ENCODE peak calls at places on chromosome 20, in six cellular contexts. One of them, this sample, is unnamed.

GRCh38 chr20:19918965-19919329 is 98.2 kb upstream of the NAA20 start:
- DNase-seq in H1: no peak
- DNase-seq in IMR-90: no peak
- DNase-seq in HCT116: no peak
- DNase-seq in A549: no peak
- DNase-seq in HepG2: peak; percentile 76
- DNase-seq in this sample: no peak

GRCh38 chr20:52441708-52442107 is 250.1 kb upstream of the ZFP64 start:
- DNase-seq in IMR-90: no peak
- DNase-seq in HCT116: no peak
- DNase-seq in H1: no peak
- DNase-seq in A549: no peak
- DNase-seq in HepG2: no peak
- DNase-seq in this sample: no peak

GRCh38 chr20:12597491-12597890 is 411.3 kb upstream of the SPTLC3 start:
- DNase-seq in H1: no peak
- DNase-seq in HCT116: no peak
- DNase-seq in A549: no peak
- DNase-seq in IMR-90: no peak
- DNase-seq in HepG2: no peak
- DNase-seq in this sample: no peak

GRCh38 chr20:57902478-57902877 is 192.7 kb upstream of the PMEPA1 start:
- DNase-seq in HepG2: no peak
- DNase-seq in HCT116: no peak
- DNase-seq in H1: no peak
- DNase-seq in A549: no peak
- DNase-seq in IMR-90: peak; percentile 16
- DNase-seq in this sample: no peak

GRCh38 chr20:49814057-49814675 is 1.5 kb downstream of the SLC9A8 start:
- DNase-seq in H1: no peak
- DNase-seq in IMR-90: no peak
- DNase-seq in A549: no peak
- DNase-seq in HCT116: no peak
- DNase-seq in HepG2: no peak
- DNase-seq in this sample: no peak

GRCh38 chr20:709421-709820 is 33.8 kb upstream of the SCRT2 start:
- DNase-seq in A549: no peak
- DNase-seq in H1: no peak
- DNase-seq in HepG2: no peak
- DNase-seq in IMR-90: no peak
- DNase-seq in HCT116: no peak
- DNase-seq in this sample: peak; percentile 71

GRCh38 chr20:15867899-15868298 is 705.3 kb downstream of the KIF16B start:
- DNase-seq in A549: no peak
- DNase-seq in IMR-90: no peak
- DNase-seq in H1: no peak
- DNase-seq in HepG2: peak; percentile 5
- DNase-seq in HCT116: no peak
- DNase-seq in this sample: no peak

GRCh38 chr20:17765584-17765983 is 65.8 kb downstream of the BANF2 start:
- DNase-seq in HepG2: no peak
- DNase-seq in IMR-90: no peak
- DNase-seq in H1: no peak
- DNase-seq in A549: no peak
- DNase-seq in HCT116: no peak
- DNase-seq in this sample: no peak

GRCh38 chr20:5353624-5354496 is 37.1 kb upstream of the PROKR2 start:
- DNase-seq in H1: no peak
- DNase-seq in IMR-90: peak; percentile 44
- DNase-seq in A549: peak; percentile 43
- DNase-seq in HepG2: no peak
- DNase-seq in HCT116: peak; percentile 40
- DNase-seq in this sample: no peak

GRCh38 chr20:6074145-6074561 is 20.3 kb upstream of the LRRN4 start:
- DNase-seq in IMR-90: no peak
- DNase-seq in HepG2: peak; percentile 88
- DNase-seq in H1: no peak
- DNase-seq in HCT116: no peak
- DNase-seq in A549: peak; percentile 52
- DNase-seq in this sample: peak; percentile 54

GRCh38 chr20:2596673-2597279 is 55.7 kb upstream of the NOP56 start:
- DNase-seq in HepG2: no peak
- DNase-seq in A549: no peak
- DNase-seq in IMR-90: peak; percentile 5
- DNase-seq in HCT116: no peak
- DNase-seq in H1: no peak
- DNase-seq in this sample: no peak

GRCh38 chr20:22836877-22837276 is 198.2 kb upstream of the SSTR4 start:
- DNase-seq in H1: no peak
- DNase-seq in A549: no peak
- DNase-seq in HCT116: no peak
- DNase-seq in IMR-90: no peak
- DNase-seq in HepG2: no peak
- DNase-seq in this sample: no peak

GRCh38 chr20:5658897-5659296 is 91.3 kb upstream of the SHLD1 start:
- DNase-seq in HepG2: peak; percentile 71
- DNase-seq in IMR-90: peak; percentile 91
- DNase-seq in HCT116: no peak
- DNase-seq in A549: peak; percentile 68
- DNase-seq in H1: no peak
- DNase-seq in this sample: no peak

GRCh38 chr20:39862613-39863012 is 826.4 kb downstream of the MAFB start:
- DNase-seq in A549: no peak
- DNase-seq in HepG2: no peak
- DNase-seq in H1: no peak
- DNase-seq in IMR-90: no peak
- DNase-seq in HCT116: no peak
- DNase-seq in this sample: no peak

GRCh38 chr20:4174909-4175308 is 159.6 kb upstream of the RNF24 start:
- DNase-seq in A549: no peak
- DNase-seq in HepG2: no peak
- DNase-seq in IMR-90: no peak
- DNase-seq in HCT116: no peak
- DNase-seq in H1: no peak
- DNase-seq in this sample: no peak

GRCh38 chr20:45937765-45938164 is 3.3 kb downstream of the PCIF1 start:
- DNase-seq in H1: no peak
- DNase-seq in HCT116: no peak
- DNase-seq in A549: no peak
- DNase-seq in HepG2: no peak
- DNase-seq in IMR-90: peak; percentile 48
- DNase-seq in this sample: no peak

GRCh38 chr20:45934587-45935415 is at the start of gene PCIF1:
- DNase-seq in A549: peak; percentile 99
- DNase-seq in H1: peak; percentile 99
- DNase-seq in IMR-90: peak; percentile 98
- DNase-seq in HCT116: peak; percentile 93
- DNase-seq in HepG2: peak; percentile 98
- DNase-seq in this sample: peak; percentile 98

GRCh38 chr20:45933231-45934045 is 1.0 kb upstream of the PCIF1 start:
- DNase-seq in HCT116: peak; percentile 66
- DNase-seq in H1: peak; percentile 81
- DNase-seq in IMR-90: peak; percentile 73
- DNase-seq in A549: peak; percentile 91
- DNase-seq in HepG2: peak; percentile 95
- DNase-seq in this sample: peak; percentile 81

GRCh38 chr20:45935416-45936046 is 1.0 kb downstream of the PCIF1 start:
- DNase-seq in A549: peak; percentile 19
- DNase-seq in IMR-90: peak; percentile 43
- DNase-seq in H1: no peak
- DNase-seq in HepG2: no peak
- DNase-seq in HCT116: no peak
- DNase-seq in this sample: peak; percentile 23

GRCh38 chr20:45934046-45934586 is 367 bp upstream of the PCIF1 start:
- DNase-seq in IMR-90: peak; percentile 31
- DNase-seq in A549: peak; percentile 54
- DNase-seq in H1: no peak
- DNase-seq in HCT116: peak; percentile 15
- DNase-seq in HepG2: no peak
- DNase-seq in this sample: peak; percentile 81
- TF ChIP-seq RAD21 in IMR-90: no peak
- TF ChIP-seq RAD21 in A549: no peak
- TF ChIP-seq RAD21 in H1: no peak
- TF ChIP-seq RAD21 in HCT116: no peak
- TF ChIP-seq RAD21 in HepG2: no peak
- TF ChIP-seq RAD21 in this sample: no peak

GRCh38 chr20:50867805-50868204 is 63.4 kb downstream of the ADNP start:
- DNase-seq in IMR-90: no peak
- DNase-seq in HCT116: no peak
- DNase-seq in A549: no peak
- DNase-seq in HepG2: no peak
- DNase-seq in H1: no peak
- DNase-seq in this sample: no peak
- TF ChIP-seq RAD21 in IMR-90: no peak
- TF ChIP-seq RAD21 in HCT116: no peak
- TF ChIP-seq RAD21 in A549: no peak
- TF ChIP-seq RAD21 in HepG2: no peak
- TF ChIP-seq RAD21 in H1: no peak
- TF ChIP-seq RAD21 in this sample: no peak

GRCh38 chr20:13904766-13905165 is 85.6 kb downstream of the SEL1L2 start:
- DNase-seq in HCT116: no peak
- DNase-seq in HepG2: no peak
- DNase-seq in IMR-90: no peak
- DNase-seq in A549: no peak
- DNase-seq in H1: no peak
- DNase-seq in this sample: no peak

GRCh38 chr20:13898012-13898612 is 92.3 kb downstream of the SEL1L2 start:
- DNase-seq in HepG2: peak; percentile 53
- DNase-seq in A549: no peak
- DNase-seq in HCT116: peak; percentile 2
- DNase-seq in IMR-90: no peak
- DNase-seq in H1: no peak
- DNase-seq in this sample: peak; percentile 29

GRCh38 chr20:13900506-13900905 is 89.9 kb downstream of the SEL1L2 start:
- DNase-seq in HepG2: no peak
- DNase-seq in A549: no peak
- DNase-seq in H1: no peak
- DNase-seq in HCT116: no peak
- DNase-seq in IMR-90: no peak
- DNase-seq in this sample: no peak
- TF ChIP-seq RAD21 in HepG2: no peak
- TF ChIP-seq RAD21 in A549: no peak
- TF ChIP-seq RAD21 in H1: no peak
- TF ChIP-seq RAD21 in HCT116: no peak
- TF ChIP-seq RAD21 in IMR-90: no peak
- TF ChIP-seq RAD21 in this sample: no peak

GRCh38 chr20:59809630-59810375 is 123.6 kb downstream of the SYCP2 start:
- DNase-seq in HCT116: no peak
- DNase-seq in IMR-90: no peak
- DNase-seq in HepG2: no peak
- DNase-seq in A549: no peak
- DNase-seq in H1: no peak
- DNase-seq in this sample: peak; percentile 3
- TF ChIP-seq RAD21 in HCT116: no peak
- TF ChIP-seq RAD21 in IMR-90: no peak
- TF ChIP-seq RAD21 in HepG2: no peak
- TF ChIP-seq RAD21 in A549: no peak
- TF ChIP-seq RAD21 in H1: no peak
- TF ChIP-seq RAD21 in this sample: no peak

GRCh38 chr20:32493356-32493755 is 91.8 kb downstream of the NOL4L start:
- DNase-seq in IMR-90: no peak
- DNase-seq in HCT116: no peak
- DNase-seq in HepG2: no peak
- DNase-seq in H1: no peak
- DNase-seq in A549: no peak
- DNase-seq in this sample: no peak

GRCh38 chr20:32497589-32498224 is 87.4 kb downstream of the NOL4L start:
- DNase-seq in HepG2: no peak
- DNase-seq in A549: no peak
- DNase-seq in IMR-90: no peak
- DNase-seq in H1: no peak
- DNase-seq in HCT116: no peak
- DNase-seq in this sample: no peak

GRCh38 chr20:32494498-32495216 is 90.5 kb downstream of the NOL4L start:
- DNase-seq in H1: no peak
- DNase-seq in IMR-90: no peak
- DNase-seq in HCT116: no peak
- DNase-seq in HepG2: no peak
- DNase-seq in A549: no peak
- DNase-seq in this sample: no peak

GRCh38 chr20:32495217-32495565 is 89.9 kb downstream of the NOL4L start:
- DNase-seq in IMR-90: no peak
- DNase-seq in HepG2: no peak
- DNase-seq in A549: no peak
- DNase-seq in H1: no peak
- DNase-seq in HCT116: no peak
- DNase-seq in this sample: no peak

DNA sequence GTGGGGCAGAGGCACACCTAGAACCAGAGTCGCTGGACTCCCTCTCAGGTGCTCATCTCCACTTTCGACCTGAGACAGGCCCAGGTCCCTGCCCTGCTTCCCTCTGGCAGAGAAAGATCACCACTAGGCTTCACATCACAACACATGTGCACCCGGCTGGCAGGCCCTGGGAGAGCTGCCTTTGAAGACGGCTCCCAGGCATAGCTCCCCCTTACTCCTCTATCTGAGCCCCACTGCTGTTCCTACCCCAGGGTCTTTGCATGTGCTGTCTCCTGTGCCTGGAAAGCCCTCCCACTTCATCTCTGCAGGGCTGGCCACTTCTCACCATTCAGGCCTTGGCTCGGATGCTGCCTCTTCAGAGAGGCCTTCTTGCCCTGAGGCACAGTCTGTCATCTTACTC is 89.2 kb downstream of the NOL4L start:
- DNase-seq in HepG2: no peak
- DNase-seq in IMR-90: no peak
- DNase-seq in A549: no peak
- DNase-seq in H1: no peak
- DNase-seq in HCT116: no peak
- DNase-seq in this sample: no peak
- TF ChIP-seq RAD21 in HepG2: no peak
- TF ChIP-seq RAD21 in IMR-90: no peak
- TF ChIP-seq RAD21 in A549: no peak
- TF ChIP-seq RAD21 in H1: no peak
- TF ChIP-seq RAD21 in HCT116: no peak
- TF ChIP-seq RAD21 in this sample: no peak

GRCh38 chr20:8646026-8646425 is 422.9 kb upstream of the PLCB4 start:
- DNase-seq in HepG2: no peak
- DNase-seq in HCT116: no peak
- DNase-seq in IMR-90: peak; percentile 52
- DNase-seq in H1: no peak
- DNase-seq in A549: no peak
- DNase-seq in this sample: no peak
- TF ChIP-seq RAD21 in HepG2: no peak
- TF ChIP-seq RAD21 in HCT116: no peak
- TF ChIP-seq RAD21 in IMR-90: no peak
- TF ChIP-seq RAD21 in H1: no peak
- TF ChIP-seq RAD21 in A549: no peak
- TF ChIP-seq RAD21 in this sample: no peak

This sample was measured in SK-N-SH.